ENCODE peak calls at places on chromosomes 11 and 22, in seven cellular contexts. N is H7; J is NCI-H2081; K is hypothalamus; Z is RCC 7860; A is stimulated activated CD8-positive, alpha-beta memory T cell treated with anti-CD3 and anti-CD28 coated beads, Interleukin-15, amount 100 ng/mL, for 1 hour; C is GM12891. X is an unnamed sample.

GRCh38 chr11:109939176-109939810 is 153.9 kb upstream of the ZC3H12C start:
- DNase-seq in N (peak; percentile 27), J (peak; percentile 95), K (no peak), Z (peak; percentile 66), A (no peak), C (no peak), X (peak; percentile 49)

GRCh38 chr11:36398261-36398953 is 102.3 kb downstream of the PRR5L start:
- DNase-seq in N (no peak), J (no peak), K (no peak), Z (no peak), A (no peak), C (no peak), X (no peak)

GRCh38 chr11:104968365-104968855 is at the start of gene CASP4:
- DNase-seq in N (no peak), J (peak; percentile 51), K (no peak), Z (peak; percentile 45), A (no peak), C (no peak), X (peak; percentile 57)

GRCh38 chr22:46547883-46548244 is 10.4 kb upstream of the CELSR1 start:
- DNase-seq in N (no peak), J (no peak), K (no peak), Z (peak; percentile 93), A (no peak), C (no peak), X (no peak)

GRCh38 chr11:84740050-84740449 is 887.1 kb downstream of the DLG2 start:
- DNase-seq in N (peak; percentile 17), J (no peak), K (no peak), Z (no peak), A (no peak), C (no peak), X (no peak)

GRCh38 chr11:117197516-117198456 is 1.4 kb upstream of the TAGLN start:
- DNase-seq in N (peak; percentile 94), J (no peak), K (no peak), Z (no peak), A (no peak), C (no peak), X (no peak)

GRCh38 chr11:15276616-15277015 is 161.9 kb downstream of the INSC start:
- DNase-seq in N (no peak), J (peak; percentile 19), K (no peak), Z (no peak), A (no peak), C (no peak), X (no peak)

GRCh38 chr11:57358543-57358961 is 20.4 kb downstream of the P2RX3 start:
- DNase-seq in N (no peak), J (no peak), K (no peak), Z (no peak), A (no peak), C (no peak), X (no peak)

GRCh38 chr22:47369020-47369419 is 606.6 kb downstream of the TBC1D22A start:
- DNase-seq in N (no peak), J (no peak), K (no peak), Z (no peak), A (no peak), C (no peak), X (no peak)

GRCh38 chr22:42910221-42910942 is 53.3 kb upstream of the ARFGAP3 start:
- DNase-seq in N (no peak), J (peak; percentile 64), K (no peak), Z (no peak), A (no peak), C (no peak), X (no peak)